ENCODE peak calls at places on chromosomes 12 and 14, in eight cellular contexts. M, A, X, D, Z, I, N and F are unnamed samples.

GRCh38 chr12:124338448-124338847 is 43.6 kb downstream of the RFLNA start:
- DNase-seq in M (peak), A (no peak), X (no peak), D (no peak), Z (no peak), I (no peak), N (no peak), F (no peak)

GRCh38 chr14:55297611-55298323 is 26.5 kb downstream of the FBXO34 start:
- DNase-seq in M (peak), A (no peak), X (no peak), D (peak), Z (no peak), I (no peak), N (no peak), F (no peak)

GRCh38 chr14:74531467-74531866 is 37.9 kb downstream of the ISCA2 start:
- DNase-seq in M (peak), A (no peak), X (no peak), D (no peak), Z (peak), I (no peak), N (no peak), F (no peak)

GRCh38 chr14:51534623-51535022 is 117.1 kb upstream of the FRMD6 start:
- DNase-seq in M (peak), A (peak), X (no peak), D (no peak), Z (no peak), I (peak), N (peak), F (no peak)

GRCh38 chr12:123757555-123757954 is 4.5 kb upstream of the DNAH10 start:
- DNase-seq in M (no peak), A (no peak), X (peak), D (no peak), Z (no peak), I (no peak), N (no peak), F (no peak)

GRCh38 chr14:68146812-68147211 is 327.2 kb downstream of the RAD51B start:
- DNase-seq in M (peak), A (no peak), X (peak), D (no peak), Z (no peak), I (no peak), N (no peak), F (no peak)

GRCh38 chr14:78606111-78606510 is 435.9 kb downstream of the NRXN3 start:
- DNase-seq in M (no peak), A (no peak), X (no peak), D (no peak), Z (no peak), I (no peak), N (no peak), F (no peak)

GRCh38 chr12:23337213-23337612 is 612.3 kb downstream of the SOX5 start:
- DNase-seq in M (no peak), A (no peak), X (no peak), D (no peak), Z (no peak), I (no peak), N (no peak), F (no peak)

GRCh38 chr12:111367661-111368221 is 1.2 kb downstream of the PHETA1 start:
- DNase-seq in M (peak), A (no peak), X (no peak), D (no peak), Z (peak), I (no peak), N (no peak), F (no peak)

GRCh38 chr14:41899416-41899815 is 292.7 kb downstream of the LRFN5 start:
- DNase-seq in M (no peak), A (no peak), X (no peak), D (no peak), Z (no peak), I (peak), N (no peak), F (no peak)

GRCh38 chr12:13102481-13103195 is 829 bp downstream of the GSG1 start:
- DNase-seq in M (no peak), A (no peak), X (no peak), D (no peak), Z (no peak), I (no peak), N (no peak), F (no peak)

GRCh38 chr14:84750763-84751554 is 779.0 kb upstream of the FLRT2 start:
- DNase-seq in M (no peak), A (no peak), X (no peak), D (no peak), Z (no peak), I (no peak), N (no peak), F (no peak)

GRCh38 chr14:39228509-39229221 is 5.0 kb upstream of the MIA2 start:
- DNase-seq in M (no peak), A (no peak), X (no peak), D (no peak), Z (no peak), I (no peak), N (no peak), F (no peak)

GRCh38 chr12:100128509-100128908 is 14.2 kb downstream of the BLTP3B start:
- DNase-seq in M (peak), A (peak), X (peak), D (no peak), Z (peak), I (no peak), N (no peak), F (no peak)

GRCh38 chr14:26709019-26709418 is 111.2 kb upstream of the NOVA1 start:
- DNase-seq in M (no peak), A (no peak), X (no peak), D (no peak), Z (no peak), I (no peak), N (no peak), F (no peak)

GRCh38 chr14:36988989-36989388 is 183.4 kb downstream of the SLC25A21 start:
- DNase-seq in M (no peak), A (no peak), X (no peak), D (no peak), Z (no peak), I (no peak), N (no peak), F (no peak)

GRCh38 chr14:26841920-26842741 is 244.3 kb upstream of the NOVA1 start:
- DNase-seq in M (peak), A (no peak), X (peak), D (no peak), Z (no peak), I (peak), N (no peak), F (no peak)

GRCh38 chr14:61598980-61599379 is 96.3 kb upstream of the HIF1A start:
- DNase-seq in M (no peak), A (no peak), X (no peak), D (no peak), Z (no peak), I (no peak), N (no peak), F (no peak)

GRCh38 chr12:53938276-53939140 is at the start of gene HOXC13:
- DNase-seq in M (peak), A (peak), X (peak), D (no peak), Z (no peak), I (peak), N (no peak), F (no peak)

GRCh38 chr14:91377700-91378652 is 39.6 kb downstream of the CCDC88C start:
- DNase-seq in M (no peak), A (peak), X (no peak), D (no peak), Z (no peak), I (no peak), N (no peak), F (no peak)